ENCODE peak calls at places on chromosomes 4 and X, in eight cellular contexts. Q is colonic mucosa, E is neural progenitor cell, B is activated B cell treated with CpG ODN at 0.5 μM for 24 hours, V is B cell, G is pancreas, C is thoracic aorta, O is A549. N is an unnamed sample.
A peak's percentile ranks its signal among the peaks of the same experiment; 100 is the strongest.

GRCh38 chr4:106238819-106239420 is 77.1 kb downstream of the TBCK start:
- DNase-seq in Q (peak; percentile 18), E (peak; percentile 47), B (no peak), V (no peak), G (no peak), C (no peak), O (peak; percentile 50), N (no peak)

GRCh38 chr4:111400736-111401135 is 744.5 kb upstream of the FAM241A start:
- DNase-seq in Q (no peak), E (no peak), B (no peak), V (no peak), G (no peak), C (no peak), O (no peak), N (no peak)

GRCh38 chr4:138499627-138500026 is 257.5 kb upstream of the SLC7A11 start:
- DNase-seq in Q (no peak), E (no peak), B (no peak), V (no peak), G (no peak), C (no peak), O (no peak), N (no peak)

GRCh38 chrX:118823263-118824172 is at the start of gene ZCCHC12:
- DNase-seq in Q (no peak), E (peak; percentile 91), B (peak; percentile 32), V (peak; percentile 69), G (no peak), C (no peak), O (peak; percentile 26), N (peak; percentile 16)

GRCh38 chr4:67988986-67989385 is 25.7 kb upstream of the TMPRSS11A start:
- DNase-seq in Q (no peak), E (no peak), B (no peak), V (no peak), G (no peak), C (no peak), O (no peak), N (no peak)

GRCh38 chrX:23292979-23293651 is 41.5 kb upstream of the PTCHD1 start:
- DNase-seq in Q (no peak), E (no peak), B (no peak), V (no peak), G (no peak), C (peak; percentile 1), O (no peak), N (no peak)

GRCh38 chr4:89357346-89357745 is 49.7 kb upstream of the GPRIN3 start:
- DNase-seq in Q (no peak), E (no peak), B (no peak), V (no peak), G (no peak), C (no peak), O (no peak), N (no peak)

GRCh38 chrX:134236690-134237362 is at the start of gene CCDC160:
- DNase-seq in Q (peak; percentile 25), E (peak; percentile 93), B (peak; percentile 14), V (peak; percentile 22), G (peak; percentile 42), C (no peak), O (peak; percentile 7), N (peak; percentile 26)

GRCh38 chr4:182916483-182917181 is 554 bp downstream of the DCTD start:
- DNase-seq in Q (peak; percentile 47), E (no peak), B (no peak), V (no peak), G (peak; percentile 45), C (no peak), O (peak; percentile 47), N (no peak)

GRCh38 chr4:158810487-158811215 is 41.8 kb downstream of the FNIP2 start:
- DNase-seq in Q (peak; percentile 72), E (peak; percentile 17), B (no peak), V (no peak), G (peak; percentile 40), C (peak; percentile 75), O (peak; percentile 36), N (no peak)

GRCh38 chrX:106898462-106898861 is 4.7 kb downstream of the RIPPLY1 start:
- DNase-seq in Q (no peak), E (peak; percentile 68), B (no peak), V (no peak), G (no peak), C (no peak), O (peak; percentile 74), N (no peak)

GRCh38 chr4:135281230-135281629 is 1079.6 kb upstream of the PABPC4L start:
- DNase-seq in Q (no peak), E (no peak), B (no peak), V (no peak), G (no peak), C (no peak), O (no peak), N (no peak)

GRCh38 chr4:42152507-42153504 is at the start of gene BEND4:
- DNase-seq in Q (peak; percentile 26), E (peak; percentile 16), B (no peak), V (peak; percentile 72), G (no peak), C (no peak), O (peak; percentile 6), N (no peak)

GRCh38 chrX:105190252-105190853 is 30.1 kb downstream of the TEX13A start:
- DNase-seq in Q (peak; percentile 28), E (peak; percentile 10), B (no peak), V (no peak), G (no peak), C (no peak), O (peak; percentile 28), N (no peak)

GRCh38 chrX:55450259-55450658 is 1.7 kb upstream of the MAGEH1 start:
- DNase-seq in Q (no peak), E (peak; percentile 33), B (no peak), V (no peak), G (no peak), C (no peak), O (peak; percentile 13), N (no peak)

GRCh38 chr4:93764647-93765246 is 63.8 kb upstream of the ATOH1 start:
- DNase-seq in Q (peak; percentile 20), E (peak; percentile 55), B (no peak), V (peak; percentile 21), G (no peak), C (no peak), O (peak; percentile 40), N (no peak)

GRCh38 chr4:122576261-122577188 is 44.3 kb downstream of the IL21 start:
- DNase-seq in Q (no peak), E (peak; percentile 45), B (no peak), V (no peak), G (no peak), C (no peak), O (peak; percentile 35), N (no peak)

DNA sequence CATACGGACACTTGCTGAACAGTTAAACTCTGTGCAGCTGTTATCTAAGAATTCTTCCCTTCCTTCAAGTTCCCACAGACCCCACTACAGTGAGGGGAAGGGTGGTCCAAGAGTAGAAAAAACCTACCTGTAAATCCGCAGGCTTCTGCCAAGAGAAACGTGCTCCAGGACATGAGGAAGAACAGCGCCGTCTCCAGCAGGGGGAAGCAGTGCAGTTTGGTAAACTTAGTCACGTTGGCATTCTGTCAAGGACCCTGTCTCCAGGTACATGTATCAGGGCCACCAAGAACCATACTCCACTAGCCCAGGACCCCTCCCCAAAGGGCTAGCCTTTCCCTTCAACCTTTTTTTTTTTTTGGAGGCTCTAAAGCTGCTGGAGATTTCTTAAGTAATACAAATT is 79.9 kb downstream of the CHST7 start:
- DNase-seq in Q (no peak), E (peak; percentile 31), B (no peak), V (no peak), G (no peak), C (no peak), O (peak; percentile 38), N (no peak)
- TF ChIP-seq CTCF in Q (no peak), E (peak; percentile 46), B (no peak), V (no peak), G (no peak), C (no peak), O (peak; percentile 20), N (no peak)

DNA sequence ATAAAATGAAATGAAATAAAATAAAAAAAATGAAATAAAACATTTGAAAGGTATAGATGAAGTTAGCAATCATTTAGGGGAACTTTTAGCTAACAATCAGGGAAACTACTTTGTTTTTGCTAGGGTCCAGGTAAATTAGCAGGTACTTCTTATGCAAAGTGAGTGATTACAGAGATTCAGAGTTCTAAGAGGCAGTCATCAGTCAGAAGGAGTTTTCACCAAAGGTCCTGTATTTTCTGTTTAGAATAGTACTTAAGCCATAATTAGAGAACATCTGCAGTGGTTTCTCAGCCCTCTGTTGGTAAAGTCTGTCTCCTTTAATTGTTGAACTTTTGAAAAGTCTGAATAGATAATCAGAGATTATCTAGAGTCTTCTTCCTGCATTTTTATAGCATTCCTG is 50.6 kb downstream of the STIM2 start:
- DNase-seq in Q (no peak), E (no peak), B (no peak), V (no peak), G (no peak), C (no peak), O (no peak), N (no peak)
- TF ChIP-seq CTCF in Q (no peak), E (no peak), B (no peak), V (no peak), G (no peak), C (no peak), O (no peak), N (no peak)

GRCh38 chr4:10144479-10144878 is 27.9 kb upstream of the WDR1 start:
- DNase-seq in Q (no peak), E (no peak), B (no peak), V (no peak), G (no peak), C (no peak), O (no peak), N (no peak)
- TF ChIP-seq CTCF in Q (no peak), E (no peak), B (no peak), V (no peak), G (no peak), C (no peak), O (no peak), N (no peak)

GRCh38 chr4:21845663-21846062 is 102.9 kb downstream of the KCNIP4 start:
- DNase-seq in Q (no peak), E (no peak), B (no peak), V (no peak), G (no peak), C (no peak), O (no peak), N (no peak)

GRCh38 chr4:21848001-21848400 is 100.6 kb downstream of the KCNIP4 start:
- DNase-seq in Q (no peak), E (no peak), B (no peak), V (no peak), G (no peak), C (no peak), O (no peak), N (no peak)
- TF ChIP-seq CTCF in Q (no peak), E (no peak), B (no peak), V (no peak), G (no peak), C (no peak), O (no peak), N (no peak)